ENCODE peak calls at places on chromosome 11, in seven cellular contexts. T is H7, K is GM12865, X is mesendoderm, U is heart right ventricle, H is AG04450, Q is brain microvascular endothelial cell. L is an unnamed sample.

GRCh38 chr11:35794850-35795249 is 132.3 kb downstream of the TRIM44 start:
- DNase-seq in Q (peak), U (no peak), T (no peak), K (no peak), X (peak), H (peak), L (no peak)

GRCh38 chr11:134958870-134959269 is 546.8 kb upstream of the B3GAT1 start:
- DNase-seq in X (no peak), U (no peak), K (no peak), T (no peak), H (no peak), Q (no peak), L (no peak)

GRCh38 chr11:111586305-111586915 is 15.8 kb upstream of the SIK2 start:
- DNase-seq in H (no peak), U (peak), X (peak), T (peak), Q (peak), K (peak), L (no peak)

GRCh38 chr11:94786264-94787126 is 18.3 kb downstream of the AMOTL1 start:
- DNase-seq in X (peak), H (no peak), U (no peak), T (peak), Q (no peak), K (peak), L (peak)

GRCh38 chr11:46105902-46106301 is 15.4 kb downstream of the PHF21A start:
- DNase-seq in U (no peak), Q (no peak), H (no peak), K (no peak), X (no peak), T (no peak), L (no peak)

GRCh38 chr11:130190371-130190881 is 30.8 kb downstream of the ST14 start:
- DNase-seq in T (no peak), Q (no peak), K (no peak), X (no peak), U (no peak), H (no peak), L (no peak)

GRCh38 chr11:122159173-122159701 is 43.2 kb upstream of the BLID start:
- DNase-seq in Q (no peak), X (peak), U (peak), T (no peak), K (no peak), H (no peak), L (peak)

GRCh38 chr11:113048820-113049555 is 87.8 kb downstream of the NCAM1 start:
- DNase-seq in T (no peak), Q (no peak), U (no peak), K (no peak), H (no peak), X (no peak), L (no peak)

GRCh38 chr11:76086713-76087635 is 119.3 kb downstream of the WNT11 start:
- DNase-seq in H (peak), U (no peak), Q (peak), K (no peak), T (no peak), X (no peak), L (no peak)

GRCh38 chr11:106276126-106276525 is 198.7 kb downstream of the AASDHPPT start:
- DNase-seq in U (no peak), K (no peak), X (no peak), Q (no peak), H (no peak), T (no peak), L (no peak)

GRCh38 chr11:83617671-83618070 is 331.5 kb upstream of the CCDC90B start:
- DNase-seq in T (no peak), Q (no peak), H (no peak), X (no peak), U (no peak), K (no peak), L (no peak)

GRCh38 chr11:66920978-66921784 is 37.0 kb downstream of the PC start:
- DNase-seq in X (no peak), U (no peak), Q (no peak), K (no peak), H (no peak), T (no peak), L (no peak)

DNA sequence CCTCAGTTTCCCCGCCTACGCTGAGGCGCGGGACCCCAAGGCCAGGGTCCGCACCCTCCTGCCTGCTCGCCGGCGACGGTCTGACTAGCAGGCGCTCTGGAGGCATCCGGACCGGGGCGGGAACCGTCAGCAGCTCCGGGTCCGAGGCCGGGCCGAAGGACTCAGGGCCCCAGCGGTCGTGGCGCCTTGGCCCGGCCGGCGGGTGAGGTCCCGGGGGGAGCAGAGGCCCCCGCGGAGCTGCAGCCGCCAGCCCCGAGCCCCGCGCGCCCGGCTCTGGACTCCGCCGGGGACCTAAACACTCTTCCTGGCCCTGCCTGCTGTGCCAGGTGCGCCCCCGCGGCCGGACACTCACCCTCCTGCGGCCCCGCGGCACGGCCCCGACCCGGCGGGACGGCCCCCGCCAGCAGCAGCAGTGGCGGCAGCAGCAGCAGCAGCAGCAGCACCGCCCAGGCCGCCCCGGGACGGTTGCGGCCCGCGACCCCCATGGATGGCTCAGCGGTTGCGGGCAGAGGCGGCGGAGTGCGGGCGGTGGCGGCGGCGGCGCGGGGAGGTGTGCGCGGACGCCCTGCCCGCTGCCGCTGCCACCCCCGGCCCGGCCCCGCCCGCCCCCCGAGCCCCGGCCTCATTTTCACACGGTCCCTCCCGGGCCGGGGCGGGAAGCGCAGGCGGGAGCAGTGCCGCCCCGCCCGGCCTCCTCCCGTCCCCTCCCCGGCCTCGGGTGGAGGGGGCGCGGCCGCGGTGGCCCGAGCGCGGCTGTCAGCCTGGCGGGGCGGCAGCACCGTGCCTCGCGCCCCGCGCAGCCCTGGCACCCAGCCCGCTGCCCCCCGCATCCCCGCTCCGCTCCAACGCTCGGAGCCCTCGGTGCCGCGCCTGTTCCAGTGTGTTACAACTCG is at the start of gene SCUBE2:
- DNase-seq in T (peak), U (no peak), Q (no peak), K (no peak), X (no peak), H (no peak), L (no peak)
- H3K4me3 ChIP-seq in T (peak), U (peak), Q (peak), K (no peak), X (no peak), H (peak), L (peak)

DNA sequence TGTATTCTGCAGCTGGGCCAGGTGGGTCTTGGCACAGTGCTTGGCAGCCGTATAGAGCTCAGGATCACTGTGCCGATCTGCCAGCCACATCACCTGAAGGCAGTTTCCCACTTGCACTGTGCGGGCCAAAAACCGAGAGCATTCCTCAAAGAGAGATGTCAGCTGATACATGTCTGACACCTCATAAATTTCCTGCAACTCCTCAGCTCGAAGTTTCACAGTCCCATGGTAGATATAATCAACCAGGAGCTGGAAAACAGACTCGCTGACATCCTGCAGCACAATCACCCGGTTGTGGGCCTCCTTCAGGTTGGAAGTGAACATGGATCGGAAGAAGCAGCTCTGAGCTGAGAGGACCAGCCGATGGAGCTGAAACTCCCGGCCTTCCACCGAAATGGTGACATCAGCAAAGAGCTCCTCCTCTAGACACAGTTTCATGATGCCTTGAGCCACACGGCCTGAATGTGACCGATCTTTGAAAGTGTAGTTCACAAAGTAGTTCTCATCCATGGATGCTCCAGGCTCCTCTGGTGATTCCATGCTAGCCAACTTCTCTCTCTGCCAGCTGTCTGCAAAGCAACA is 1.2 kb downstream of the KBTBD4 start:
- DNase-seq in X (peak), U (no peak), K (no peak), Q (no peak), T (peak), H (no peak), L (no peak)
- H3K4me3 ChIP-seq in X (no peak), U (peak), K (peak), Q (peak), T (no peak), H (peak), L (no peak)

DNA sequence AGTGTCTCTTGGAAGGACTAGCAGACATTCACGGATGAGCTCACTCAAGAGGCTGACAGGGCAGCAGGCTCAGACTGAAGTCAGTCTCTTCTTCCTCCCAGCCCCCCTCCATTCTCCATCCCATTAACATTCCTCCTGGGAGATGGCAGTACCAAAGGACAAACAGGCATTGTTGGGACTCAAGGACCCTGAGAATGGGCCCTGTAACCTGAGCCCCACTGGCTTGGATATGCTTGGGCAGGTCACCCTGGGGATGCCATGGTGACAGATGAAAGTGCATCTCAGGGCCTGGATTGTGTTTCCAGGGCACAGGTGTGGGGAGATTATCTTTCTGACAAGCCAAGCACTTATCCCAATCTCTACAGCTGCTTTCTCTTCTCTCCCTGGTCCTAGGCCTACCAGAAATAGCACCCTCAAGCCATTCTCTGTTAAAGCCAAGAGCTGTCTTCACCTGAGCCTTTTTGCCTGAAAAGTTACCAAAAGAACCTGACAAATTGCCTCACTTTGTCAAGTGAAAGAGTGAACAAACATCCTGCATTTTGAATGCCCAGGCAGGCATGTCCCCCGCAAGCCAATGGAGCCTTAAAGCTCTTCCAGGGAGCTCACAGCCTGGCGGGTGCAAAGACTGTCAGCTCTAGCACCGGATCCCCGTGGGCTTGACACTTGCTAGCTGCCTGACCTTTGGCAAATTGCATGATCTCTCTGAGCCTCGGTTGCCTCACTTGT is 366.0 kb upstream of the NARS2 start:
- DNase-seq in T (peak), U (no peak), Q (no peak), H (no peak), X (peak), K (no peak), L (no peak)
- H3K4me3 ChIP-seq in T (no peak), U (no peak), Q (no peak), H (no peak), X (no peak), K (no peak), L (no peak)

GRCh38 chr11:86952221-86952875 is 2.8 kb downstream of the FZD4 start:
- DNase-seq in T (no peak), U (no peak), X (no peak), K (no peak), Q (no peak), H (no peak), L (no peak)

GRCh38 chr11:86951706-86952105 is 3.5 kb downstream of the FZD4 start:
- DNase-seq in X (no peak), H (no peak), U (no peak), Q (no peak), K (no peak), T (no peak), L (no peak)

GRCh38 chr11:86955111-86955673 is at the start of gene FZD4:
- DNase-seq in Q (peak), X (peak), K (peak), H (peak), U (peak), T (peak), L (peak)

GRCh38 chr11:86954288-86955110 is 696 bp downstream of the FZD4 start:
- DNase-seq in K (peak), X (peak), U (peak), T (peak), Q (no peak), H (no peak), L (peak)

GRCh38 chr11:86952933-86953637 is 2.1 kb downstream of the FZD4 start:
- DNase-seq in K (no peak), U (no peak), X (no peak), T (peak), Q (peak), H (no peak), L (no peak)
- H3K4me3 ChIP-seq in K (no peak), U (peak), X (peak), T (no peak), Q (peak), H (peak), L (peak)

GRCh38 chr11:128906185-128907065 is 15.3 kb downstream of the KCNJ5 start:
- DNase-seq in U (no peak), Q (no peak), T (no peak), X (no peak), K (no peak), H (no peak), L (no peak)
- H3K4me3 ChIP-seq in U (peak), Q (no peak), T (no peak), X (no peak), K (no peak), H (no peak), L (peak)

GRCh38 chr11:31995031-31995430 is 95.8 kb upstream of the RCN1 start:
- DNase-seq in Q (no peak), H (no peak), U (no peak), T (no peak), K (no peak), X (no peak), L (no peak)

GRCh38 chr11:31997955-31998354 is 92.9 kb upstream of the RCN1 start:
- DNase-seq in U (no peak), X (peak), H (no peak), T (no peak), Q (no peak), K (no peak), L (no peak)

GRCh38 chr11:31996159-31996881 is 94.6 kb upstream of the RCN1 start:
- DNase-seq in U (no peak), T (no peak), H (no peak), K (no peak), Q (no peak), X (no peak), L (no peak)

DNA sequence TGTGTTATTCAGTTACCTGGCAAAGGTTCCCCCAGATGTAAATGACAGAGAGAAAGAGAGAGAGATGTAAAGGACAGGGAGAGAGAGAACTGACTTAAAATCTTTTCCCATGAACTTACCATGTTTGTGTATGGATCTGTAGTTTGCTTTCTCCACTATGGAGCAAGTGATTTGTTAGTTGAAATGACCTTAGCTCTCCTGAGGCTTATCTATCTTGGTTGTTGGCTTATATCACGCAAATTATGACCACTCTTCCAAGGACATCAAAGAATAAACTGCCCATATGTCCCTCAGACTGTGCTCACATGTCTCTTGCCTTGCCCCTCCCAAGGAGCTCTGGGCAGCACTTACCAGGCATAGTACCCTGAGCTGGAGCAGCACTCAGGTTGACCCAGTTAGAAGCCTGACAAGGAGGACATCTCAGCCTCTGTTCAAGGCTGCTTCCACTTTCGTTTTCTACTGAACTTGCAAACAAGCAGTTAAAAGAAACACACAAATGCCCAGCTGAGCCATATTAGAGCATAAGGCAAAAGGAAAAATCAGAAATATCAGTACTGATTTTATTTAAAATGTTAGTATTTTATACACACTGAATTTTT is 95.2 kb upstream of the RCN1 start:
- DNase-seq in K (peak), H (no peak), T (no peak), X (no peak), Q (no peak), U (no peak), L (no peak)
- H3K4me3 ChIP-seq in K (peak), H (peak), T (no peak), X (no peak), Q (no peak), U (no peak), L (no peak)

GRCh38 chr11:20668844-20669832 is at the start of gene NELL1:
- DNase-seq in T (peak), H (no peak), U (no peak), K (no peak), X (peak), Q (no peak), L (peak)
- H3K4me3 ChIP-seq in T (peak), H (no peak), U (peak), K (no peak), X (peak), Q (no peak), L (peak)

L was measured in right cardiac atrium.